ENCODE peak calls at places on chromosomes 5 and 9, in five cellular contexts. G, V, K, O and P are unnamed samples.

GRCh38 chr5:81808106-81808505 is 57.2 kb upstream of the SSBP2 start:
- DNase-seq in V (no peak), K (no peak), O (no peak), G (no peak), P (no peak)

GRCh38 chr9:112439825-112440224 is 46.8 kb upstream of the KIAA1958 start:
- DNase-seq in O (no peak), G (no peak), V (no peak), K (no peak), P (no peak)

GRCh38 chr5:54646285-54647101 is 128.9 kb downstream of the SNX18 start:
- DNase-seq in G (peak; percentile 87), O (peak; percentile 95), K (peak; percentile 73), V (peak; percentile 74), P (peak; percentile 32)

GRCh38 chr9:93967020-93967803 is 12.1 kb upstream of the BARX1 start:
- DNase-seq in O (no peak), G (no peak), K (no peak), V (no peak), P (no peak)

GRCh38 chr5:123549256-123549904 is 37.4 kb downstream of the CSNK1G3 start:
- DNase-seq in V (no peak), K (no peak), O (no peak), G (no peak), P (no peak)

GRCh38 chr9:20914556-20914955 is 116.9 kb downstream of the HACD4 start:
- DNase-seq in O (no peak), V (no peak), K (no peak), G (no peak), P (no peak)

GRCh38 chr9:138099803-138100598 is 222.4 kb downstream of the CACNA1B start:
- DNase-seq in K (no peak), G (no peak), V (no peak), O (no peak), P (no peak)

GRCh38 chr5:132056610-132057497 is 3.6 kb upstream of the IL3 start:
- DNase-seq in O (no peak), K (no peak), G (no peak), V (peak; percentile 39), P (no peak)

GRCh38 chr5:88555658-88556057 is 287.0 kb upstream of the TMEM161B start:
- DNase-seq in V (no peak), G (peak; percentile 22), O (no peak), K (no peak), P (peak; percentile 56)

GRCh38 chr5:148815578-148815977 is 10.8 kb upstream of the ADRB2 start:
- DNase-seq in G (no peak), V (no peak), K (no peak), O (no peak), P (no peak)

GRCh38 chr5:116097301-116097700 is 12.5 kb downstream of the COMMD10 start:
- DNase-seq in K (no peak), O (no peak), V (no peak), G (no peak), P (no peak)

GRCh38 chr9:3912260-3912659 is 386.5 kb upstream of the RFX3 start:
- DNase-seq in V (no peak), O (no peak), G (no peak), K (no peak), P (no peak)

GRCh38 chr5:176365663-176366574 is 632 bp downstream of the ARL10 start:
- DNase-seq in O (peak; percentile 47), V (peak; percentile 73), K (peak; percentile 45), G (no peak), P (peak; percentile 76)

GRCh38 chr9:3337515-3337914 is 188.3 kb downstream of the RFX3 start:
- DNase-seq in G (peak; percentile 31), K (peak; percentile 83), V (no peak), O (peak; percentile 71), P (no peak)

GRCh38 chr9:33416996-33417395 is 14.6 kb upstream of the AQP7 start:
- DNase-seq in O (no peak), G (no peak), K (no peak), V (no peak), P (no peak)

GRCh38 chr9:98929866-98930265 is 13.8 kb upstream of the COL15A1 start:
- DNase-seq in K (no peak), O (peak; percentile 62), V (no peak), G (no peak), P (no peak)

GRCh38 chr9:135864447-135865049 is 42.8 kb downstream of the CAMSAP1 start:
- DNase-seq in K (peak; percentile 51), V (peak; percentile 79), G (no peak), O (peak; percentile 58), P (peak; percentile 84)

GRCh38 chr5:1668141-1668721 is 131.4 kb downstream of the MRPL36 start:
- DNase-seq in V (peak; percentile 22), K (no peak), O (no peak), G (no peak), P (no peak)

GRCh38 chr5:128536229-128536860 is 1.7 kb downstream of the FBN2 start:
- DNase-seq in O (peak; percentile 8), V (no peak), K (peak; percentile 14), G (no peak), P (peak; percentile 60)

GRCh38 chr5:128538249-128539037 is 398 bp upstream of the FBN2 start:
- DNase-seq in K (peak; percentile 85), G (peak; percentile 76), V (peak; percentile 56), O (peak; percentile 82), P (peak; percentile 93)

GRCh38 chr5:128537306-128537998 is 593 bp downstream of the FBN2 start:
- DNase-seq in O (peak; percentile 64), K (peak; percentile 51), G (peak; percentile 27), V (peak; percentile 49), P (peak; percentile 62)

GRCh38 chr5:128537999-128538248 is at the start of gene FBN2:
- DNase-seq in V (no peak), K (no peak), G (no peak), O (no peak), P (no peak)

DNA sequence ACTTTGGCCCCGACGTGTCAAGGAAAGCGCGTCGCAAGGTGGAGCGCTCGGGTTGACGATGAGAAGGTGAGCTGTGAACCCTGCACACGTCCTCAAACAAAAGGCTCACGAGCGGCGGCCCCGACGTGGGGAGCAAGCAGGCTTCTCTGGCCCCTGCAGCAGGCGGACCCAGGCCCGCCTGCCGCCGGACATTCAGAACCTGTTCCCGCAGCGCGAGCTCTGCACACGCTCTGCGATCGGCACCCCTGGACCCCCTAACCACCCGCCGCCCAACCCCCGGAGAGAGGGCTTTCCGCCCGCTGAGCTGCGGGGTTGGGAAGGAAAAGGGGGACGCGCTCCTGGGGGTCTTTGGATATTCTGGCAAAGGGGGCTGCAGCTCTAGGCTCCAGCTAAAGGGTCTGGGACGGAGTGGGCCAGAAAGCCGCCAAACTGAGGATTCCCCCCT is 1.2 kb downstream of the FBN2 start:
- DNase-seq in G (no peak), O (peak; percentile 40), V (no peak), K (no peak), P (peak; percentile 49)
- TF ChIP-seq CTCF in G (no peak), O (no peak), V (no peak), K (no peak), P (no peak)

GRCh38 chr9:134660407-134660806 is 18.8 kb downstream of the COL5A1 start:
- DNase-seq in K (no peak), O (no peak), V (no peak), G (no peak), P (peak; percentile 25)
- TF ChIP-seq CTCF in K (peak; percentile 41), O (peak; percentile 74), V (peak; percentile 25), G (peak; percentile 75), P (peak; percentile 48)

GRCh38 chr5:171629221-171630005 is 156.2 kb upstream of the SMIM23 start:
- DNase-seq in V (no peak), O (peak; percentile 29), G (no peak), K (no peak), P (no peak)
- TF ChIP-seq CTCF in V (no peak), O (peak; percentile 10), G (no peak), K (no peak), P (no peak)

DNA sequence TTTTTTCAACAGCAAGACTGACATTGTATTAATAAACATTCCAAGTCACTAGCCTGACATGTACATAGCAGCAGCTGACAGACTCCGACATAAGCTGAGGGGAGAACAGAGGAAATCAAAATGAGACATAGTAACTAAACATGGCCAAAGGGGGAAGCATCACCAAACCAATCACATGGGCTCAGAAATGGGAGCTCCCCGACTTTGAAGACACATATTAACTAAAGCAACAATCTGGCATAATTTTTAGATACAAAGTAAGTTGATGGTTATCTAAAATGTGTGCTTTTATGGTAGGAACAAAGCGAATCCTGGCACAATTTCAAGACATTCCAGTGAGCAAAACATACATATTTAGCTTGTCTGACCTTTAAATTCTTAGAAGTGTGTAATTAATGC is 156.8 kb downstream of the MAPKAP1 start:
- DNase-seq in V (no peak), G (no peak), O (peak; percentile 51), K (peak; percentile 80), P (no peak)
- TF ChIP-seq CTCF in V (no peak), G (no peak), O (no peak), K (no peak), P (no peak)

GRCh38 chr9:92242115-92242778 is 51.2 kb downstream of the IARS1 start:
- DNase-seq in V (no peak), K (peak; percentile 22), O (peak; percentile 93), G (peak; percentile 37), P (no peak)
- TF ChIP-seq CTCF in V (no peak), K (peak; percentile 9), O (peak; percentile 61), G (peak; percentile 62), P (peak; percentile 39)

GRCh38 chr5:101977729-101978345 is 318.2 kb downstream of the SLCO4C1 start:
- DNase-seq in V (no peak), G (peak; percentile 50), O (peak; percentile 56), K (peak; percentile 43), P (peak; percentile 14)
- TF ChIP-seq CTCF in V (peak; percentile 27), G (peak; percentile 59), O (no peak), K (peak; percentile 36), P (peak; percentile 70)

GRCh38 chr9:89183146-89183545 is 4.5 kb upstream of the SHC3 start:
- DNase-seq in V (no peak), O (no peak), K (no peak), G (no peak), P (no peak)
- TF ChIP-seq CTCF in V (no peak), O (no peak), K (no peak), G (no peak), P (no peak)

GRCh38 chr5:96384353-96384752 is 48.7 kb downstream of the PCSK1 start:
- DNase-seq in O (peak; percentile 69), K (peak; percentile 83), V (peak; percentile 68), G (peak; percentile 16), P (no peak)

GRCh38 chr5:96379862-96380261 is 53.2 kb downstream of the PCSK1 start:
- DNase-seq in V (no peak), K (no peak), O (no peak), G (no peak), P (no peak)

GRCh38 chr5:96377597-96377996 is 55.5 kb downstream of the PCSK1 start:
- DNase-seq in G (no peak), O (no peak), K (no peak), V (no peak), P (no peak)

GRCh38 chr5:96377167-96377566 is 55.9 kb downstream of the PCSK1 start:
- DNase-seq in V (no peak), K (no peak), G (no peak), O (no peak), P (no peak)

GRCh38 chr5:96381526-96381925 is 51.5 kb downstream of the PCSK1 start:
- DNase-seq in O (no peak), K (no peak), V (no peak), G (no peak), P (peak; percentile 18)
- TF ChIP-seq CTCF in O (no peak), K (no peak), V (no peak), G (no peak), P (no peak)